ENCODE peak calls at places on chromosomes 1 and 21, in five cellular contexts. One of them, this sample, is unnamed.

GRCh38 chr1:16129316-16129715 is 26.6 kb downstream of the EPHA2 start:
- DNase-seq in A549: no peak
- DNase-seq in neural progenitor cell: no peak
- DNase-seq in PC-3: no peak
- DNase-seq in K562: no peak
- DNase-seq in this sample: no peak

GRCh38 chr21:45970674-45971486 is 10.7 kb upstream of the COL6A1 start:
- DNase-seq in A549: peak; percentile 17
- DNase-seq in neural progenitor cell: peak; percentile 82
- DNase-seq in PC-3: peak; percentile 62
- DNase-seq in K562: peak; percentile 82
- DNase-seq in this sample: no peak

GRCh38 chr1:190084552-190084951 is 393.1 kb downstream of the BRINP3 start:
- DNase-seq in A549: peak; percentile 20
- DNase-seq in neural progenitor cell: peak; percentile 60
- DNase-seq in PC-3: peak; percentile 69
- DNase-seq in K562: no peak
- DNase-seq in this sample: no peak

GRCh38 chr1:25541425-25541824 is 2.0 kb upstream of the LDLRAP1 start:
- DNase-seq in A549: no peak
- DNase-seq in neural progenitor cell: no peak
- DNase-seq in PC-3: no peak
- DNase-seq in K562: no peak
- DNase-seq in this sample: no peak

GRCh38 chr1:21246905-21247642 is 43.2 kb downstream of the ECE1 start:
- DNase-seq in A549: no peak
- DNase-seq in neural progenitor cell: no peak
- DNase-seq in PC-3: peak; percentile 58
- DNase-seq in K562: no peak
- DNase-seq in this sample: no peak

GRCh38 chr1:22983944-22984343 is 11.3 kb upstream of the LACTBL1 start:
- DNase-seq in A549: no peak
- DNase-seq in neural progenitor cell: no peak
- DNase-seq in PC-3: no peak
- DNase-seq in K562: no peak
- DNase-seq in this sample: no peak

GRCh38 chr1:151820940-151821339 is 10.7 kb downstream of the RORC start:
- DNase-seq in A549: no peak
- DNase-seq in neural progenitor cell: no peak
- DNase-seq in PC-3: no peak
- DNase-seq in K562: no peak
- DNase-seq in this sample: no peak

GRCh38 chr1:20413136-20413790 is 72.7 kb downstream of the CAMK2N1 start:
- DNase-seq in A549: no peak
- DNase-seq in neural progenitor cell: no peak
- DNase-seq in PC-3: no peak
- DNase-seq in K562: no peak
- DNase-seq in this sample: no peak

GRCh38 chr1:108913105-108913948 is 36.5 kb downstream of the GPSM2 start:
- DNase-seq in A549: no peak
- DNase-seq in neural progenitor cell: no peak
- DNase-seq in PC-3: no peak
- DNase-seq in K562: peak; percentile 82
- DNase-seq in this sample: no peak

GRCh38 chr1:197144570-197145325 is 1.7 kb downstream of the ASPM start:
- DNase-seq in A549: no peak
- DNase-seq in neural progenitor cell: no peak
- DNase-seq in PC-3: peak; percentile 42
- DNase-seq in K562: peak; percentile 12
- DNase-seq in this sample: peak; percentile 31

GRCh38 chr1:90480271-90480835 is 236.7 kb downstream of the BARHL2 start:
- DNase-seq in A549: no peak
- DNase-seq in neural progenitor cell: no peak
- DNase-seq in PC-3: no peak
- DNase-seq in K562: no peak
- DNase-seq in this sample: no peak

GRCh38 chr1:119729044-119729443 is 17.3 kb downstream of the PHGDH start:
- DNase-seq in A549: no peak
- DNase-seq in neural progenitor cell: no peak
- DNase-seq in PC-3: no peak
- DNase-seq in K562: no peak
- DNase-seq in this sample: no peak

GRCh38 chr1:67785847-67786753 is 47.2 kb downstream of the GNG12 start:
- DNase-seq in A549: no peak
- DNase-seq in neural progenitor cell: no peak
- DNase-seq in PC-3: no peak
- DNase-seq in K562: no peak
- DNase-seq in this sample: no peak
- H3K4me2 ChIP-seq in A549: peak overlapping the region; percentile 22
- H3K4me2 ChIP-seq in neural progenitor cell: no peak overlapping the region
- H3K4me2 ChIP-seq in PC-3: no peak overlapping the region
- H3K4me2 ChIP-seq in K562: no peak overlapping the region
- H3K4me2 ChIP-seq in this sample: no peak overlapping the region

DNA sequence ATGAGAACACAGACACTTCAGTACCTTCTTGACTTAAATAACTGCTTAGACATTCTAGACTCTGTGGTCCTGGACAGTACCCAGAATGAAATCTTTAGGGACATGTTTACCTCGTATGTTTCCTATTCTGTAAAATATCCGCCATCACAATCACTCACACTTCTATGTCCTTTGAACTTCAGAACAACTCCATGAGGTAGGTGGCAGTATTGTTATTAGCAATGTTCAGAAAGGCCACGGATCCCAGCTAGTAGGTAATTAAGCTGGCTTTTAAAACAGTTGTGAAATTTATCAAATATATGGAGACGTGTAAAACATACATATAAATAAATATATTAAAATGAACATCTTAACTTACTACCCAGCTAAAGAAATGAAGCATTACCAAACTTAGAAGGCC is 83.4 kb downstream of the CACHD1 start:
- DNase-seq in A549: no peak
- DNase-seq in neural progenitor cell: no peak
- DNase-seq in PC-3: no peak
- DNase-seq in K562: no peak
- DNase-seq in this sample: no peak
- TF ChIP-seq CTCF in A549: peak; percentile 11
- TF ChIP-seq CTCF in neural progenitor cell: no peak
- TF ChIP-seq CTCF in PC-3: peak; percentile 13
- TF ChIP-seq CTCF in K562: no peak
- TF ChIP-seq CTCF in this sample: no peak

GRCh38 chr1:84103197-84103992 is 40.7 kb upstream of the PRKACB start:
- DNase-seq in A549: peak; percentile 82
- DNase-seq in neural progenitor cell: peak; percentile 46
- DNase-seq in PC-3: peak; percentile 76
- DNase-seq in K562: peak; percentile 78
- DNase-seq in this sample: peak; percentile 83
- H3K27ac ChIP-seq in A549: peak overlapping the region; percentile 78
- H3K27ac ChIP-seq in neural progenitor cell: no peak overlapping the region
- H3K27ac ChIP-seq in PC-3: peak overlapping the region; percentile 13
- H3K27ac ChIP-seq in K562: peak overlapping the region; percentile 89
- H3K27ac ChIP-seq in this sample: peak overlapping the region; percentile 46

DNA sequence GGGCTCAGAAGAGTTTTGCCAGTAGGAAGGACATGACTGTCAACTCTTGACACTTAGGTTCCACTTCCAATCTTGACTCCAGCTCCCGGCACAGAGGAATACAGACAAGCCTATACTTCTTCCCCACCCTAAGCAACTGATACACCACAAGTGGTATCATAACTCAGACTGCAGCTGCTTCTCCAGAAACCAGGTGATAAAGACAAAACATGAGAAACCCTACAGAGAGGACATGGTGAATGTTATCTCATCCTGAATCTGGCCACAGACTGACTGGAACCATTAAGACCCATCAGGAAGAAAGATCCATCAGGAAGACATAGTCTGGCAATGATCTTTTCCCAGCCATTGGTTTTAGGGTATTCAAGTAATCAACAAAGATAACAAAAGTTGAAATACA is 13.8 kb downstream of the PAXBP1 start:
- DNase-seq in A549: no peak
- DNase-seq in neural progenitor cell: no peak
- DNase-seq in PC-3: no peak
- DNase-seq in K562: no peak
- DNase-seq in this sample: no peak
- H3K4me2 ChIP-seq in A549: no peak overlapping the region
- H3K4me2 ChIP-seq in neural progenitor cell: no peak overlapping the region
- H3K4me2 ChIP-seq in PC-3: no peak overlapping the region
- H3K4me2 ChIP-seq in K562: no peak overlapping the region
- H3K4me2 ChIP-seq in this sample: no peak overlapping the region

DNA sequence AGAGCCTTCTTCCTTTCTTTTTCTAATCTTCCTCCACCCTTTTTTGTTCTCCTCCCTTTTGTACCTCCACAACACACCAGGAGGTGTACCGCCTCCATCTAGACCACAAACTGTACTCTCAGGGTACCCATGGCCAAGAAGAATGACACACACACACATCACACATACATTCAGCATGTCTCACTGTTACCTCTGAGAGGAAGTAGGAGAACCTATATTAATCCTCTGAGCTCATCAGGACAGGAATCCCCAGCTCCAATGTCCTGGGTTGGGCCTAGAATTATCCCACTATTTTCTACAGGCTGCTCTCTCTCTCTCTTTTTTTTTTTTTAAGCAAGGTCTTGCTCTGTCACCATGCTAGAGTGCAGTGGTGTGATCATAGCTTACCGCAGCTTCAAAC is 36.7 kb downstream of the ATP2B4 start:
- DNase-seq in A549: peak; percentile 52
- DNase-seq in neural progenitor cell: no peak
- DNase-seq in PC-3: peak; percentile 99
- DNase-seq in K562: no peak
- DNase-seq in this sample: peak; percentile 100
- TF ChIP-seq CTCF in A549: no peak
- TF ChIP-seq CTCF in neural progenitor cell: no peak
- TF ChIP-seq CTCF in PC-3: peak; percentile 29
- TF ChIP-seq CTCF in K562: no peak
- TF ChIP-seq CTCF in this sample: peak; percentile 10

GRCh38 chr1:183936009-183936408 is 101.5 kb downstream of the COLGALT2 start:
- DNase-seq in A549: no peak
- DNase-seq in neural progenitor cell: peak; percentile 20
- DNase-seq in PC-3: no peak
- DNase-seq in K562: no peak
- DNase-seq in this sample: no peak

GRCh38 chr1:183934284-183934683 is 103.2 kb downstream of the COLGALT2 start:
- DNase-seq in A549: no peak
- DNase-seq in neural progenitor cell: no peak
- DNase-seq in PC-3: no peak
- DNase-seq in K562: no peak
- DNase-seq in this sample: no peak

GRCh38 chr1:183932412-183932811 is 105.1 kb downstream of the COLGALT2 start:
- DNase-seq in A549: no peak
- DNase-seq in neural progenitor cell: no peak
- DNase-seq in PC-3: no peak
- DNase-seq in K562: no peak
- DNase-seq in this sample: no peak

GRCh38 chr1:183933528-183934179 is 103.9 kb downstream of the COLGALT2 start:
- DNase-seq in A549: no peak
- DNase-seq in neural progenitor cell: no peak
- DNase-seq in PC-3: no peak
- DNase-seq in K562: no peak
- DNase-seq in this sample: no peak

DNA sequence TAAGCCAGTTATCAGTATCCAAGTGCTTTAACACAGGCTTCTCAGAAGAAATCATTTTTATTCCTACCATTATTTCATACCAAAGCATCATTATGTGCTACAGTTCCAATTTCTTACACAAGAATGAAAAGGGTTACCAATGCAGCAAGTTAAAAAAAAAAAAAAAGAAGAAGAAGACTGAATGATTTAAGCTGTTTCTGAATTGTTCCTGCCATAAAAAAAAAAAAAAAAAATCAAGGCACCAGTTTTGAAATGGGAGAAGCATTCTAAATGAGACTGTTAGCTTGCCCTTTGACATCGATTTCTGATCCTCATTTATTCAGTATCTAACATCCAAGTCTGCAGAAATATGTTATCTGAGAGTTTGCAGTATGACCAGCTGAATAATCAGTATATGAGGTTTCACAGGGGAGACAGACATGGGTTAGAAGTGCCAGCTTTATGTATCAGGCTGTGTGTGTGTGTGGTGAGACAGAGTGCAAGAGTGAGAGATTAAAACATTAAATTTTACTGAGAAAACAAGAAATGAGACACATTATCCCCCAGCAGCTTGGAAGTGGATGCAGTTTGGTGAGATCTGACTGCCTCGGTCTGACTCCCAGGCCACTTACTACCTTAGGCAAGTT is 105.8 kb downstream of the COLGALT2 start:
- DNase-seq in A549: no peak
- DNase-seq in neural progenitor cell: no peak
- DNase-seq in PC-3: no peak
- DNase-seq in K562: no peak
- DNase-seq in this sample: no peak
- H3K27ac ChIP-seq in A549: no peak overlapping the region
- H3K27ac ChIP-seq in neural progenitor cell: no peak overlapping the region
- H3K27ac ChIP-seq in PC-3: no peak overlapping the region
- H3K27ac ChIP-seq in K562: no peak overlapping the region
- H3K27ac ChIP-seq in this sample: no peak overlapping the region

GRCh38 chr1:226945858-226946245 is 5.8 kb downstream of the COQ8A start:
- DNase-seq in A549: no peak
- DNase-seq in neural progenitor cell: no peak
- DNase-seq in PC-3: no peak
- DNase-seq in K562: no peak
- DNase-seq in this sample: no peak
- H3K4me2 ChIP-seq in A549: no peak overlapping the region
- H3K4me2 ChIP-seq in neural progenitor cell: peak overlapping the region; percentile 44
- H3K4me2 ChIP-seq in PC-3: no peak overlapping the region
- H3K4me2 ChIP-seq in K562: no peak overlapping the region
- H3K4me2 ChIP-seq in this sample: no peak overlapping the region

GRCh38 chr1:7012461-7012924 is 227.2 kb downstream of the CAMTA1 start:
- DNase-seq in A549: no peak
- DNase-seq in neural progenitor cell: no peak
- DNase-seq in PC-3: no peak
- DNase-seq in K562: no peak
- DNase-seq in this sample: no peak
- TF ChIP-seq CTCF in A549: no peak
- TF ChIP-seq CTCF in neural progenitor cell: no peak
- TF ChIP-seq CTCF in PC-3: no peak
- TF ChIP-seq CTCF in K562: no peak
- TF ChIP-seq CTCF in this sample: no peak

DNA sequence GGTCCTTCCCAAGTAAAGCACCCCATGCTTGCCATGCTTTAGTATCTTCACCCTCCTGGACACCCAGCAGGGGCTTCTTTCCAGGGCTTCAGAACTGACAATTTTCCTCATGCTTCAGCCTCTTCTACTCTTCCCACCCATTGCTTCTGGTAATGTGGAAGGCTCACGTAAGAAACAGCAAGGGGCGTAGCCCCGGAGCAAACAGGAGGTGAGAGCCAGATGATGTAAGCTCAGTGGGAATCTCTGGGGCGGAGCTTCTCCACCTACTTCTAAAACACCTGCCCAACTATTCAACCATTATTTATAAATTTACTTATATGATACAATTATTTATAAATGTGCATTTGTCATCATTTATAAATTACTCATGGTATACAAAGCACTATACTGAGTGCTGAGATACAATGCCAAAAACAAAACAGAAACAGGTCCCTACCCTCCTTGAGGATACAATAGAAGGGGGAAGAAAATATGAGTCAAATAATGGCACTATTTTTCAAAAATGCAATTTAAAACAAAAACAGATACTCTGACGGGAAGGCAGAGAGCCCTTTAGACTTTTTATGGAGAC is 140.1 kb upstream of the CAMK1G start:
- DNase-seq in A549: no peak
- DNase-seq in neural progenitor cell: no peak
- DNase-seq in PC-3: peak; percentile 52
- DNase-seq in K562: no peak
- DNase-seq in this sample: no peak
- H3K27ac ChIP-seq in A549: no peak overlapping the region
- H3K27ac ChIP-seq in neural progenitor cell: no peak overlapping the region
- H3K27ac ChIP-seq in PC-3: peak overlapping the region; percentile 13
- H3K27ac ChIP-seq in K562: no peak overlapping the region
- H3K27ac ChIP-seq in this sample: no peak overlapping the region